ENCODE peak calls at places on chromosomes 6 and 20, in five cellular contexts. H, I, R, B and Q are unnamed samples.
A peak's percentile ranks its signal among the peaks of the same experiment; 100 is the strongest.

GRCh38 chr6:158361961-158362634 is 49.8 kb downstream of the TULP4 start:
- DNase-seq in I (peak; percentile 21), B (no peak), R (no peak), H (no peak), Q (no peak)

GRCh38 chr20:8996817-8997512 is 71.9 kb upstream of the PLCB4 start:
- DNase-seq in B (no peak), R (peak; percentile 58), I (no peak), H (no peak), Q (peak; percentile 80)

GRCh38 chr6:157224957-157225574 is 98.3 kb downstream of the TMEM242 start:
- DNase-seq in I (no peak), B (no peak), R (no peak), H (no peak), Q (no peak)

GRCh38 chr20:62786100-62786499 is 10.2 kb upstream of the MRGBP start:
- DNase-seq in H (no peak), B (no peak), I (no peak), R (no peak), Q (no peak)

GRCh38 chr6:32047855-32048766 is 9.9 kb downstream of the CYP21A2 start:
- DNase-seq in H (no peak), B (peak; percentile 72), I (no peak), R (peak; percentile 9), Q (peak; percentile 76)

GRCh38 chr6:149990672-149991402 is 27.1 kb downstream of the ULBP1 start:
- DNase-seq in R (peak; percentile 40), B (no peak), I (no peak), H (no peak), Q (no peak)

GRCh38 chr6:96468681-96469224 is 52.9 kb upstream of the UFL1 start:
- DNase-seq in B (no peak), H (no peak), R (no peak), I (no peak), Q (no peak)

GRCh38 chr6:39686980-39687379 is 38.2 kb downstream of the KIF6 start:
- DNase-seq in R (no peak), I (no peak), H (no peak), B (no peak), Q (no peak)

GRCh38 chr6:162704001-162704400 is 23.6 kb downstream of the PRKN start:
- DNase-seq in I (no peak), R (no peak), B (no peak), H (no peak), Q (no peak)

GRCh38 chr6:7617954-7618764 is 28.2 kb downstream of the SNRNP48 start:
- DNase-seq in B (no peak), R (no peak), H (peak; percentile 16), I (peak; percentile 74), Q (no peak)

GRCh38 chr20:21225215-21225947 is 77.8 kb upstream of the XRN2 start:
- DNase-seq in R (no peak), B (no peak), I (no peak), H (no peak), Q (no peak)

GRCh38 chr6:154001494-154002285 is 37.4 kb upstream of the OPRM1 start:
- DNase-seq in I (no peak), R (no peak), B (no peak), H (no peak), Q (no peak)

GRCh38 chr20:63768591-63769515 is 29.3 kb downstream of the SLC2A4RG start:
- DNase-seq in R (no peak), B (no peak), H (no peak), I (no peak), Q (no peak)

GRCh38 chr6:131216277-131216676 is 81.0 kb downstream of the AKAP7 start:
- DNase-seq in H (no peak), I (no peak), B (no peak), R (no peak), Q (no peak)

GRCh38 chr6:33685411-33686224 is 25.9 kb downstream of the UQCC2 start:
- DNase-seq in B (no peak), H (no peak), I (no peak), R (no peak), Q (no peak)

GRCh38 chr20:478010-478948 is 15.9 kb upstream of the TBC1D20 start:
- DNase-seq in I (no peak), B (no peak), R (no peak), H (no peak), Q (no peak)